ENCODE peak calls at places on chromosome 22, in four cellular contexts. S is GM23248, O is Panc1, G is thoracic aorta. Q is an unnamed sample.
A peak's percentile ranks its signal among the peaks of the same experiment; 100 is the strongest.

GRCh38 chr22:27133951-27134664 is 476.7 kb downstream of the MIAT start:
- DNase-seq in S (peak; percentile 96), G (no peak), O (no peak), Q (no peak)

GRCh38 chr22:41910050-41910598 is 4.8 kb downstream of the SHISA8 start:
- DNase-seq in S (peak; percentile 29), O (no peak), G (no peak), Q (peak; percentile 72)

GRCh38 chr22:30636226-30637077 is 871 bp downstream of the SLC35E4 start:
- DNase-seq in G (no peak), O (no peak), S (peak; percentile 54), Q (peak; percentile 65)

GRCh38 chr22:29457730-29458129 is 19.3 kb downstream of the RFPL1 start:
- DNase-seq in O (no peak), G (no peak), S (peak; percentile 54), Q (no peak)

GRCh38 chr22:30279389-30279788 is 9.9 kb downstream of the CASTOR1 start:
- DNase-seq in S (peak; percentile 87), O (no peak), G (no peak), Q (peak; percentile 86)

GRCh38 chr22:19446603-19447387 is 716 bp downstream of the C22orf39 start:
- DNase-seq in S (peak; percentile 40), O (no peak), G (no peak), Q (no peak)

GRCh38 chr22:22408731-22409696 is 99.5 kb downstream of the ZNF280B start:
- DNase-seq in S (peak; percentile 37), G (no peak), O (no peak), Q (no peak)

GRCh38 chr22:35620624-35621245 is 3.6 kb upstream of the MB start:
- DNase-seq in G (no peak), S (peak; percentile 73), O (no peak), Q (peak; percentile 38)

GRCh38 chr22:42388130-42388797 is 43.9 kb downstream of the NFAM1 start:
- DNase-seq in O (no peak), G (no peak), S (peak; percentile 25), Q (peak; percentile 57)

GRCh38 chr22:30064172-30064571 is 16.1 kb upstream of the HORMAD2 start:
- DNase-seq in S (no peak), O (no peak), G (no peak), Q (no peak)

GRCh38 chr22:30856699-30857098 is 111.9 kb downstream of the MORC2 start:
- DNase-seq in G (no peak), S (no peak), O (no peak), Q (no peak)

GRCh38 chr22:20205964-20206708 is 55.3 kb upstream of the CCDC188 start:
- DNase-seq in S (peak; percentile 82), O (peak; percentile 5), G (no peak), Q (peak; percentile 77)

GRCh38 chr22:29625090-29625825 is 21.8 kb downstream of the NF2 start:
- DNase-seq in S (peak; percentile 88), O (no peak), G (no peak), Q (peak; percentile 43)

GRCh38 chr22:26559961-26560575 is 29.9 kb downstream of the TPST2 start:
- DNase-seq in O (no peak), G (no peak), S (no peak), Q (no peak)

GRCh38 chr22:42366815-42367581 is 65.2 kb downstream of the NFAM1 start:
- DNase-seq in S (no peak), G (no peak), O (no peak), Q (peak; percentile 80)

GRCh38 chr22:36465232-36466021 is 16.0 kb downstream of the TXN2 start:
- DNase-seq in G (no peak), O (peak; percentile 85), S (peak; percentile 95), Q (peak; percentile 78)

GRCh38 chr22:46240917-46241316 is 9.2 kb downstream of the CDPF1 start:
- DNase-seq in O (no peak), G (no peak), S (no peak), Q (no peak)
- H3K4me1 ChIP-seq in O (no peaks in the 10 kb centered on the region), G (no peaks in the 10 kb centered on the region), S (no peaks in the 10 kb centered on the region), Q (peaks cover 11% of the 10 kb centered on the region)

GRCh38 chr22:38454361-38455062 is 487 bp downstream of the KCNJ4 start:
- DNase-seq in G (no peak), O (no peak), S (peak; percentile 17), Q (no peak)
- H3K4me3 ChIP-seq in G (peak overlapping the region; percentile 67), O (peak overlapping the region; percentile 6), S (no peak overlapping the region), Q (peak overlapping the region; percentile 78)

GRCh38 chr22:40603088-40603605 is 33.4 kb downstream of the MRTFA start:
- DNase-seq in G (no peak), O (no peak), S (peak; percentile 85), Q (no peak)

GRCh38 chr22:40609216-40609615 is 27.3 kb downstream of the MRTFA start:
- DNase-seq in O (no peak), G (no peak), S (peak; percentile 40), Q (no peak)

GRCh38 chr22:40605676-40606250 is 30.8 kb downstream of the MRTFA start:
- DNase-seq in G (no peak), S (peak; percentile 29), O (no peak), Q (no peak)

GRCh38 chr22:40607506-40607905 is 29.0 kb downstream of the MRTFA start:
- DNase-seq in G (no peak), S (no peak), O (no peak), Q (no peak)

DNA sequence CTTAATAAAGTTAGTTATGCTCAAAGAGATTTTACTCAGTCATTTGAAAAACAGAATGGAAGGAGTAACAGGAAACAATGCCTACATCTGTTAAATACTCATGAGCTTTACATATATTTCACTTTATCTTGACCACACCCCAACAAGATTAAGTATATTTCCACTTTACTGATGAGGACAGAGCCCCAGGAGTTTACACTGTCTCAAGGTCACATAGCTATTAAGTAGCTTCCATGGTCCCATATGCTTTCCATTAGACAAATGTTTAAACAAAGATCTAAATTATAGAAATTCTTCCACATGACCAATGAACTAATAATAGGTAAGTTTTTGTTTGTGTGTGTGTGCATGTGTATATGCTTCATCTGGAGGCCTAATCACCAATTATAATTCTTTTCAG is 30.2 kb downstream of the MRTFA start:
- DNase-seq in S (no peak), O (no peak), G (no peak), Q (no peak)
- H3K4me1 ChIP-seq in S (peaks cover 50% of the 10 kb centered on the region), O (peaks cover 56% of the 10 kb centered on the region), G (peaks cover 51% of the 10 kb centered on the region), Q (peaks cover 5% of the 10 kb centered on the region)

GRCh38 chr22:17368727-17369552 is at the start of gene CECR2:
- DNase-seq in S (no peak), O (no peak), G (no peak), Q (peak; percentile 81)

GRCh38 chr22:17369553-17370035 is 334 bp downstream of the CECR2 start:
- DNase-seq in G (no peak), O (no peak), S (peak; percentile 4), Q (peak; percentile 74)

GRCh38 chr22:17370036-17370765 is 941 bp downstream of the CECR2 start:
- DNase-seq in S (no peak), O (no peak), G (no peak), Q (peak; percentile 75)

GRCh38 chr22:17371446-17371845 is 2.2 kb downstream of the CECR2 start:
- DNase-seq in G (no peak), S (no peak), O (no peak), Q (no peak)

DNA sequence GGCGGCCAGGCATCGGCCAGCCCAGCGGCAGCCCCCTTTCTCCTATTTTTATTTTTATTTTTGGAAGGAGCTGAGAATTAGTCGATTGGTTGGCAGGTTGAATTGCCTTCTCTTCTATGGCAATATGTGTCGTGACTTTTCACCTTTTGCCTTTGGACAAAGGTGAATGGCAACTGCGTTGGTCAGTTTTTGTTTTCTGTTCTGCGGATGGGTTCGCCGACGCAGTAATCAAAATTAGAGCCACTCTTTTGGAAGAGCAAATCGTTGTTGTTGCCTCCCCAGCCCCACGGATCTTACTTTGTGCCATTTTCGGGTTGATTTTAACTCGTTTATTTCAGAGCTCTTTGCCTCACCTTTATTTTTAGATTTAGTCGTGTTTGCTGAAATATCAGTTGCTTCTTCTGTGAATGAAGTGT is 1.5 kb downstream of the CECR2 start:
- DNase-seq in S (no peak), O (no peak), G (no peak), Q (no peak)
- H3K4me3 ChIP-seq in S (no peak overlapping the region), O (peak overlapping the region; percentile 30), G (peak overlapping the region; percentile 64), Q (peak overlapping the region; percentile 80)

DNA sequence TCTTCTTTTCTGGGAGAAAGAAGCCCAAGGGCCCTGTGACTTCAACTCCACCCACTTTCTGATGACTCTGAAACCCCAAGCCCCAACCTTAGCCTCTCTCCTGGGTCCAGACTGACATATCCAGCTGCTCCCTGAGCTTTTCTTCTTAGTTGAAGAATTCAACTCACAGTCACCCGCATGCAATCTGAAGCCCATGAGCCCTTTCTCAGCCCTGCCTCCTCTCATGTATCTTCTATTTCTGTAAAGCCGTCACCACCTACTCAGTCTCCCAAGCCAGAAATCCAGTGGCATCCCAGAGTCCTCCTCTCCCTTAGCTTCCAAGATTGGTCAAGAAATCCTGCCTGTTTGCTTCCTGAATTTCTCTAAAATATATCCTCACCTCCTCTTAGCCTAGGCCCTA is 7.1 kb upstream of the TMA7B start:
- DNase-seq in S (no peak), O (no peak), G (no peak), Q (no peak)
- H3K4me1 ChIP-seq in S (no peaks in the 10 kb centered on the region), O (no peaks in the 10 kb centered on the region), G (no peaks in the 10 kb centered on the region), Q (no peaks in the 10 kb centered on the region)

GRCh38 chr22:39250131-39250530 is 5.3 kb upstream of the PDGFB start:
- DNase-seq in G (no peak), O (no peak), S (no peak), Q (no peak)

GRCh38 chr22:39253427-39254070 is 8.8 kb upstream of the PDGFB start:
- DNase-seq in O (peak; percentile 45), G (peak; percentile 58), S (peak; percentile 95), Q (peak; percentile 71)

GRCh38 chr22:39250838-39251237 is 6.1 kb upstream of the PDGFB start:
- DNase-seq in O (no peak), G (no peak), S (no peak), Q (no peak)

GRCh38 chr22:39252461-39253391 is 7.9 kb upstream of the PDGFB start:
- DNase-seq in G (no peak), O (no peak), S (peak; percentile 46), Q (no peak)

GRCh38 chr22:39251762-39252460 is 7.1 kb upstream of the PDGFB start:
- DNase-seq in S (peak; percentile 38), G (no peak), O (no peak), Q (no peak)
- H3K4me3 ChIP-seq in S (no peak overlapping the region), G (no peak overlapping the region), O (peak overlapping the region; percentile 18), Q (no peak overlapping the region)

GRCh38 chr22:38601221-38601764 is 31.3 kb upstream of the DMC1 start:
- DNase-seq in O (no peak), S (no peak), G (no peak), Q (no peak)
- H3K4me1 ChIP-seq in O (peaks cover 5% of the 10 kb centered on the region), S (peaks cover 6% of the 10 kb centered on the region), G (peaks cover 4% of the 10 kb centered on the region), Q (no peaks in the 10 kb centered on the region)

Q was measured in right cardiac atrium.